ENCODE peak calls at places on chromosomes 5 and 9, in five cellular contexts. One of them, this sample, is unnamed.

GRCh38 chr5:135398160-135398854 is 724 bp downstream of the MACROH2A1 start:
- DNase-seq in skeletal muscle cell: no peak
- DNase-seq in stimulated activated CD8-positive, alpha-beta memory T cell treated with anti-CD3 and anti-CD28 coated beads, Interleukin-4, amount 100 ng/mL, for 24 hours: peak
- DNase-seq in WTC11: peak
- DNase-seq in stimulated activated CD4-positive, alpha-beta T cell treated with anti-CD3 and anti-CD28 coated beads, Interleukin-1b, Interleukin-23, amount 100 ng/mL, for 4 hours: peak
- DNase-seq in this sample: no peak

GRCh38 chr9:97807681-97808080 is 45.3 kb upstream of the FOXE1 start:
- DNase-seq in WTC11: no peak
- DNase-seq in skeletal muscle cell: no peak
- DNase-seq in stimulated activated CD8-positive, alpha-beta memory T cell treated with anti-CD3 and anti-CD28 coated beads, Interleukin-4, amount 100 ng/mL, for 24 hours: no peak
- DNase-seq in stimulated activated CD4-positive, alpha-beta T cell treated with anti-CD3 and anti-CD28 coated beads, Interleukin-1b, Interleukin-23, amount 100 ng/mL, for 4 hours: no peak
- DNase-seq in this sample: no peak

GRCh38 chr5:148397968-148398595 is 14.3 kb downstream of the FBXO38 start:
- DNase-seq in stimulated activated CD8-positive, alpha-beta memory T cell treated with anti-CD3 and anti-CD28 coated beads, Interleukin-4, amount 100 ng/mL, for 24 hours: no peak
- DNase-seq in WTC11: peak
- DNase-seq in skeletal muscle cell: no peak
- DNase-seq in stimulated activated CD4-positive, alpha-beta T cell treated with anti-CD3 and anti-CD28 coated beads, Interleukin-1b, Interleukin-23, amount 100 ng/mL, for 4 hours: no peak
- DNase-seq in this sample: no peak

GRCh38 chr9:70324963-70325362 is 66.2 kb downstream of the SMC5 start:
- DNase-seq in stimulated activated CD8-positive, alpha-beta memory T cell treated with anti-CD3 and anti-CD28 coated beads, Interleukin-4, amount 100 ng/mL, for 24 hours: no peak
- DNase-seq in stimulated activated CD4-positive, alpha-beta T cell treated with anti-CD3 and anti-CD28 coated beads, Interleukin-1b, Interleukin-23, amount 100 ng/mL, for 4 hours: no peak
- DNase-seq in WTC11: no peak
- DNase-seq in skeletal muscle cell: peak
- DNase-seq in this sample: no peak

GRCh38 chr5:1093361-1093760 is 18.5 kb downstream of the SLC12A7 start:
- DNase-seq in stimulated activated CD4-positive, alpha-beta T cell treated with anti-CD3 and anti-CD28 coated beads, Interleukin-1b, Interleukin-23, amount 100 ng/mL, for 4 hours: no peak
- DNase-seq in WTC11: no peak
- DNase-seq in stimulated activated CD8-positive, alpha-beta memory T cell treated with anti-CD3 and anti-CD28 coated beads, Interleukin-4, amount 100 ng/mL, for 24 hours: no peak
- DNase-seq in skeletal muscle cell: no peak
- DNase-seq in this sample: no peak

GRCh38 chr9:35728041-35728971 is 3.7 kb downstream of the TLN1 start:
- DNase-seq in WTC11: peak
- DNase-seq in skeletal muscle cell: peak
- DNase-seq in stimulated activated CD4-positive, alpha-beta T cell treated with anti-CD3 and anti-CD28 coated beads, Interleukin-1b, Interleukin-23, amount 100 ng/mL, for 4 hours: no peak
- DNase-seq in stimulated activated CD8-positive, alpha-beta memory T cell treated with anti-CD3 and anti-CD28 coated beads, Interleukin-4, amount 100 ng/mL, for 24 hours: peak
- DNase-seq in this sample: peak

GRCh38 chr5:171681061-171681460 is 104.6 kb upstream of the SMIM23 start:
- DNase-seq in stimulated activated CD4-positive, alpha-beta T cell treated with anti-CD3 and anti-CD28 coated beads, Interleukin-1b, Interleukin-23, amount 100 ng/mL, for 4 hours: no peak
- DNase-seq in stimulated activated CD8-positive, alpha-beta memory T cell treated with anti-CD3 and anti-CD28 coated beads, Interleukin-4, amount 100 ng/mL, for 24 hours: no peak
- DNase-seq in skeletal muscle cell: no peak
- DNase-seq in WTC11: no peak
- DNase-seq in this sample: no peak

GRCh38 chr5:68395844-68396523 is 180.4 kb downstream of the PIK3R1 start:
- DNase-seq in WTC11: no peak
- DNase-seq in stimulated activated CD8-positive, alpha-beta memory T cell treated with anti-CD3 and anti-CD28 coated beads, Interleukin-4, amount 100 ng/mL, for 24 hours: no peak
- DNase-seq in skeletal muscle cell: no peak
- DNase-seq in stimulated activated CD4-positive, alpha-beta T cell treated with anti-CD3 and anti-CD28 coated beads, Interleukin-1b, Interleukin-23, amount 100 ng/mL, for 4 hours: no peak
- DNase-seq in this sample: no peak

GRCh38 chr9:77989437-77989836 is 42.2 kb downstream of the GNAQ start:
- DNase-seq in stimulated activated CD8-positive, alpha-beta memory T cell treated with anti-CD3 and anti-CD28 coated beads, Interleukin-4, amount 100 ng/mL, for 24 hours: no peak
- DNase-seq in stimulated activated CD4-positive, alpha-beta T cell treated with anti-CD3 and anti-CD28 coated beads, Interleukin-1b, Interleukin-23, amount 100 ng/mL, for 4 hours: no peak
- DNase-seq in skeletal muscle cell: no peak
- DNase-seq in WTC11: no peak
- DNase-seq in this sample: no peak

GRCh38 chr5:14348142-14348541 is 205.0 kb downstream of the TRIO start:
- DNase-seq in WTC11: no peak
- DNase-seq in stimulated activated CD4-positive, alpha-beta T cell treated with anti-CD3 and anti-CD28 coated beads, Interleukin-1b, Interleukin-23, amount 100 ng/mL, for 4 hours: no peak
- DNase-seq in skeletal muscle cell: no peak
- DNase-seq in stimulated activated CD8-positive, alpha-beta memory T cell treated with anti-CD3 and anti-CD28 coated beads, Interleukin-4, amount 100 ng/mL, for 24 hours: no peak
- DNase-seq in this sample: no peak

GRCh38 chr9:120538339-120538738 is 41.6 kb downstream of the CDK5RAP2 start:
- DNase-seq in skeletal muscle cell: no peak
- DNase-seq in stimulated activated CD8-positive, alpha-beta memory T cell treated with anti-CD3 and anti-CD28 coated beads, Interleukin-4, amount 100 ng/mL, for 24 hours: no peak
- DNase-seq in stimulated activated CD4-positive, alpha-beta T cell treated with anti-CD3 and anti-CD28 coated beads, Interleukin-1b, Interleukin-23, amount 100 ng/mL, for 4 hours: no peak
- DNase-seq in WTC11: no peak
- DNase-seq in this sample: no peak

GRCh38 chr5:58016892-58017291 is 443.0 kb downstream of the PLK2 start:
- DNase-seq in WTC11: no peak
- DNase-seq in skeletal muscle cell: no peak
- DNase-seq in stimulated activated CD8-positive, alpha-beta memory T cell treated with anti-CD3 and anti-CD28 coated beads, Interleukin-4, amount 100 ng/mL, for 24 hours: no peak
- DNase-seq in stimulated activated CD4-positive, alpha-beta T cell treated with anti-CD3 and anti-CD28 coated beads, Interleukin-1b, Interleukin-23, amount 100 ng/mL, for 4 hours: no peak
- DNase-seq in this sample: no peak

GRCh38 chr5:39209924-39210323 is 9.4 kb downstream of the FYB1 start:
- DNase-seq in stimulated activated CD4-positive, alpha-beta T cell treated with anti-CD3 and anti-CD28 coated beads, Interleukin-1b, Interleukin-23, amount 100 ng/mL, for 4 hours: peak
- DNase-seq in stimulated activated CD8-positive, alpha-beta memory T cell treated with anti-CD3 and anti-CD28 coated beads, Interleukin-4, amount 100 ng/mL, for 24 hours: peak
- DNase-seq in skeletal muscle cell: no peak
- DNase-seq in WTC11: peak
- DNase-seq in this sample: peak

GRCh38 chr5:173645897-173646574 is 29.6 kb upstream of the BOD1 start:
- DNase-seq in stimulated activated CD4-positive, alpha-beta T cell treated with anti-CD3 and anti-CD28 coated beads, Interleukin-1b, Interleukin-23, amount 100 ng/mL, for 4 hours: no peak
- DNase-seq in WTC11: no peak
- DNase-seq in stimulated activated CD8-positive, alpha-beta memory T cell treated with anti-CD3 and anti-CD28 coated beads, Interleukin-4, amount 100 ng/mL, for 24 hours: no peak
- DNase-seq in skeletal muscle cell: no peak
- DNase-seq in this sample: no peak

GRCh38 chr5:154520861-154521453 is 42.9 kb upstream of the HAND1 start:
- DNase-seq in WTC11: peak
- DNase-seq in stimulated activated CD4-positive, alpha-beta T cell treated with anti-CD3 and anti-CD28 coated beads, Interleukin-1b, Interleukin-23, amount 100 ng/mL, for 4 hours: no peak
- DNase-seq in skeletal muscle cell: no peak
- DNase-seq in stimulated activated CD8-positive, alpha-beta memory T cell treated with anti-CD3 and anti-CD28 coated beads, Interleukin-4, amount 100 ng/mL, for 24 hours: no peak
- DNase-seq in this sample: no peak

GRCh38 chr9:110121170-110121569 is 86.8 kb downstream of the C9orf152 start:
- DNase-seq in stimulated activated CD4-positive, alpha-beta T cell treated with anti-CD3 and anti-CD28 coated beads, Interleukin-1b, Interleukin-23, amount 100 ng/mL, for 4 hours: no peak
- DNase-seq in WTC11: no peak
- DNase-seq in skeletal muscle cell: no peak
- DNase-seq in stimulated activated CD8-positive, alpha-beta memory T cell treated with anti-CD3 and anti-CD28 coated beads, Interleukin-4, amount 100 ng/mL, for 24 hours: no peak
- DNase-seq in this sample: no peak

GRCh38 chr9:134204991-134205578 is 40.7 kb upstream of the RNU6ATAC start:
- DNase-seq in stimulated activated CD8-positive, alpha-beta memory T cell treated with anti-CD3 and anti-CD28 coated beads, Interleukin-4, amount 100 ng/mL, for 24 hours: no peak
- DNase-seq in skeletal muscle cell: peak
- DNase-seq in stimulated activated CD4-positive, alpha-beta T cell treated with anti-CD3 and anti-CD28 coated beads, Interleukin-1b, Interleukin-23, amount 100 ng/mL, for 4 hours: no peak
- DNase-seq in WTC11: no peak
- DNase-seq in this sample: no peak

GRCh38 chr5:82365744-82366228 is 87.6 kb upstream of the RPS23 start:
- DNase-seq in skeletal muscle cell: peak
- DNase-seq in stimulated activated CD8-positive, alpha-beta memory T cell treated with anti-CD3 and anti-CD28 coated beads, Interleukin-4, amount 100 ng/mL, for 24 hours: peak
- DNase-seq in WTC11: no peak
- DNase-seq in stimulated activated CD4-positive, alpha-beta T cell treated with anti-CD3 and anti-CD28 coated beads, Interleukin-1b, Interleukin-23, amount 100 ng/mL, for 4 hours: peak
- DNase-seq in this sample: no peak

This sample was measured in natural killer cell treated with Interleukin-12 subunit alpha and Interleukin-12 subunit beta and Interleukin-15 and Interleukin-18, amount 100 ng/mL, for 72 hours.